ENCODE peak calls at places on chromosomes 4 and X, in six cellular contexts. U is KBM-7, K is H4, N is DMS 273 treated with DMSO at 0.1 percent for 48 hours, F is neural progenitor cell, Y is non-pigmented ciliary epithelial cell. S is an unnamed sample.

GRCh38 chrX:143757375-143757774 is 36.8 kb upstream of the SPANXN2 start:
- DNase-seq in U (no peak), K (no peak), N (no peak), F (peak), Y (no peak), S (no peak)

GRCh38 chr4:2292679-2293108 is 30.8 kb upstream of the MXD4 start:
- DNase-seq in U (no peak), K (no peak), N (no peak), F (no peak), Y (no peak), S (peak)

GRCh38 chr4:100984901-100985300 is 362.4 kb downstream of the PPP3CA start:
- DNase-seq in U (no peak), K (no peak), N (no peak), F (no peak), Y (peak), S (peak)

GRCh38 chr4:61468091-61468720 is 268.1 kb downstream of the ADGRL3 start:
- DNase-seq in U (no peak), K (peak), N (no peak), F (no peak), Y (peak), S (peak)

GRCh38 chr4:109294468-109295020 is 7.9 kb downstream of the COL25A1 start:
- DNase-seq in U (no peak), K (peak), N (no peak), F (no peak), Y (peak), S (no peak)

GRCh38 chrX:106917830-106918500 is 2.2 kb upstream of the CLDN2 start:
- DNase-seq in U (peak), K (peak), N (no peak), F (no peak), Y (no peak), S (peak)

GRCh38 chr4:107444-108429 is 16.6 kb upstream of the ZNF718 start:
- DNase-seq in U (no peak), K (no peak), N (no peak), F (no peak), Y (no peak), S (no peak)

GRCh38 chrX:77785400-77785745 is 643 bp downstream of the ATRX start:
- DNase-seq in U (no peak), K (peak), N (no peak), F (peak), Y (no peak), S (no peak)

GRCh38 chr4:177696438-177696966 is 254.3 kb upstream of the AGA start:
- DNase-seq in U (no peak), K (no peak), N (no peak), F (peak), Y (no peak), S (peak)

GRCh38 chr4:14916554-14917304 is 85.6 kb upstream of the CPEB2 start:
- DNase-seq in U (no peak), K (peak), N (no peak), F (no peak), Y (peak), S (peak)

GRCh38 chr4:7034262-7035081 is 8.7 kb upstream of the TADA2B start:
- DNase-seq in U (no peak), K (no peak), N (no peak), F (peak), Y (no peak), S (peak)

GRCh38 chr4:168273838-168274237 is 44.7 kb downstream of the DDX60 start:
- DNase-seq in U (no peak), K (no peak), N (no peak), F (no peak), Y (no peak), S (peak)

GRCh38 chr4:112766422-112766821 is 129.5 kb downstream of the LARP7 start:
- DNase-seq in U (peak), K (peak), N (no peak), F (peak), Y (no peak), S (peak)

GRCh38 chrX:153732406-153732805 is 7.8 kb downstream of the ABCD1 start:
- DNase-seq in U (no peak), K (no peak), N (no peak), F (no peak), Y (no peak), S (no peak)

GRCh38 chrX:65582450-65583082 is 48.0 kb upstream of the LAS1L start:
- DNase-seq in U (no peak), K (no peak), N (no peak), F (peak), Y (no peak), S (no peak)

GRCh38 chrX:39755152-39756032 is 342.4 kb downstream of the BCOR start:
- DNase-seq in U (no peak), K (peak), N (no peak), F (peak), Y (peak), S (peak)

GRCh38 chr4:48126621-48127020 is 7.4 kb downstream of the TXK start:
- DNase-seq in U (no peak), K (no peak), N (no peak), F (no peak), Y (no peak), S (no peak)

GRCh38 chrX:124619710-124620109 is 273.3 kb downstream of the SH2D1A start:
- DNase-seq in U (no peak), K (no peak), N (no peak), F (no peak), Y (no peak), S (no peak)

GRCh38 chr4:22410645-22411247 is 105.1 kb downstream of the ADGRA3 start:
- DNase-seq in U (peak), K (peak), N (no peak), F (peak), Y (no peak), S (peak)

GRCh38 chrX:2903366-2903765 is 25.8 kb downstream of the ARSD start:
- DNase-seq in U (no peak), K (no peak), N (no peak), F (no peak), Y (no peak), S (no peak)

GRCh38 chr4:125739760-125740159 is 425.0 kb downstream of the FAT4 start:
- DNase-seq in U (no peak), K (no peak), N (no peak), F (no peak), Y (no peak), S (peak)

GRCh38 chr4:21790437-21791029 is 158.0 kb downstream of the KCNIP4 start:
- DNase-seq in U (peak), K (peak), N (no peak), F (peak), Y (no peak), S (peak)

GRCh38 chr4:37138019-37138653 is 106.4 kb upstream of the NWD2 start:
- DNase-seq in U (no peak), K (no peak), N (no peak), F (no peak), Y (no peak), S (no peak)

GRCh38 chrX:104098151-104098808 is 14.0 kb upstream of the ZCCHC18 start:
- DNase-seq in U (peak), K (peak), N (peak), F (peak), Y (no peak), S (peak)

GRCh38 chr4:8291036-8291682 is 21.6 kb downstream of the HTRA3 start:
- DNase-seq in U (no peak), K (no peak), N (no peak), F (no peak), Y (no peak), S (no peak)